ENCODE peak calls at places on chromosome 17, in ten cellular contexts. S, L, D, F, G, P, M, Y, A and H are unnamed samples.

GRCh38 chr17:249236-249993 is 68.0 kb upstream of the DOC2B start:
- DNase-seq in S (no peak), L (no peak), D (no peak), F (no peak), G (no peak), P (no peak), M (peak), Y (no peak), A (no peak), H (no peak)

GRCh38 chr17:1830288-1830687 is 483 bp downstream of the RPA1 start:
- DNase-seq in S (no peak), L (no peak), D (no peak), F (peak), G (peak), P (no peak), M (no peak), Y (no peak), A (peak), H (peak)

GRCh38 chr17:80430446-80431245 is 15.7 kb downstream of the ENDOV start:
- DNase-seq in S (no peak), L (no peak), D (no peak), F (no peak), G (no peak), P (no peak), M (no peak), Y (no peak), A (no peak), H (no peak)

GRCh38 chr17:81125573-81126081 is 39.7 kb upstream of the PVALEF start:
- DNase-seq in S (no peak), L (no peak), D (no peak), F (peak), G (peak), P (no peak), M (no peak), Y (no peak), A (no peak), H (no peak)

GRCh38 chr17:75680431-75680830 is 13.3 kb downstream of the SAP30BP start:
- DNase-seq in S (no peak), L (no peak), D (no peak), F (no peak), G (no peak), P (no peak), M (peak), Y (no peak), A (no peak), H (no peak)

GRCh38 chr17:39240631-39241030 is 14.9 kb upstream of the STAC2 start:
- DNase-seq in S (no peak), L (no peak), D (no peak), F (no peak), G (no peak), P (no peak), M (no peak), Y (no peak), A (no peak), H (no peak)

GRCh38 chr17:55264640-55265298 is at the start of gene HLF:
- DNase-seq in S (peak), L (no peak), D (peak), F (peak), G (peak), P (peak), M (peak), Y (peak), A (peak), H (peak)

GRCh38 chr17:14843086-14843795 is 421.9 kb downstream of the PMP22 start:
- DNase-seq in S (no peak), L (no peak), D (no peak), F (no peak), G (no peak), P (no peak), M (no peak), Y (no peak), A (peak), H (no peak)

GRCh38 chr17:31579265-31579664 is 187.8 kb downstream of the RAB11FIP4 start:
- DNase-seq in S (no peak), L (no peak), D (no peak), F (peak), G (no peak), P (no peak), M (no peak), Y (no peak), A (peak), H (no peak)

GRCh38 chr17:47968836-47969235 is 2.1 kb upstream of the CDK5RAP3 start:
- DNase-seq in S (no peak), L (no peak), D (no peak), F (no peak), G (no peak), P (no peak), M (no peak), Y (no peak), A (no peak), H (no peak)

GRCh38 chr17:64009571-64010402 is 10.6 kb downstream of the ICAM2 start:
- DNase-seq in S (no peak), L (no peak), D (no peak), F (peak), G (no peak), P (no peak), M (no peak), Y (no peak), A (peak), H (no peak)

GRCh38 chr17:77926967-77927366 is 31.5 kb upstream of the TNRC6C start:
- DNase-seq in S (no peak), L (no peak), D (no peak), F (no peak), G (no peak), P (no peak), M (no peak), Y (no peak), A (no peak), H (no peak)

GRCh38 chr17:27862848-27863247 is 30.3 kb downstream of the LYRM9 start:
- DNase-seq in S (no peak), L (no peak), D (no peak), F (no peak), G (no peak), P (no peak), M (no peak), Y (no peak), A (no peak), H (no peak)

GRCh38 chr17:79065105-79065670 is 9.4 kb upstream of the ENGASE start:
- DNase-seq in S (peak), L (no peak), D (no peak), F (peak), G (peak), P (no peak), M (peak), Y (peak), A (peak), H (peak)

GRCh38 chr17:74749262-74750038 is 1.0 kb downstream of the NHERF1 start:
- DNase-seq in S (no peak), L (no peak), D (no peak), F (peak), G (peak), P (no peak), M (peak), Y (no peak), A (peak), H (no peak)

GRCh38 chr17:5179003-5179402 is 12.7 kb downstream of the ZNF594 start:
- DNase-seq in S (no peak), L (no peak), D (no peak), F (no peak), G (no peak), P (no peak), M (no peak), Y (no peak), A (no peak), H (no peak)

GRCh38 chr17:8068736-8069586 is 18.6 kb downstream of the ALOX12B start:
- DNase-seq in S (no peak), L (no peak), D (no peak), F (no peak), G (no peak), P (no peak), M (peak), Y (no peak), A (no peak), H (no peak)

GRCh38 chr17:6343736-6344135 is 91.2 kb downstream of the AIPL1 start:
- DNase-seq in S (no peak), L (no peak), D (no peak), F (no peak), G (no peak), P (no peak), M (no peak), Y (no peak), A (no peak), H (no peak)

GRCh38 chr17:80263253-80264047 is 2.8 kb downstream of the RNF213 start:
- DNase-seq in S (peak), L (peak), D (no peak), F (peak), G (peak), P (no peak), M (peak), Y (peak), A (peak), H (peak)

GRCh38 chr17:63681530-63681929 is 18.4 kb downstream of the LIMD2 start:
- DNase-seq in S (no peak), L (no peak), D (no peak), F (no peak), G (no peak), P (no peak), M (no peak), Y (no peak), A (no peak), H (no peak)

GRCh38 chr17:12867726-12868125 is 78.4 kb downstream of the ARHGAP44 start:
- DNase-seq in S (no peak), L (no peak), D (no peak), F (no peak), G (no peak), P (no peak), M (no peak), Y (no peak), A (no peak), H (no peak)

GRCh38 chr17:42276359-42276608 is at the start of gene STAT5B:
- DNase-seq in S (no peak), L (no peak), D (peak), F (peak), G (peak), P (peak), M (peak), Y (peak), A (peak), H (peak)

GRCh38 chr17:8674344-8675305 is 44.1 kb upstream of the MYH10 start:
- DNase-seq in S (no peak), L (no peak), D (no peak), F (peak), G (no peak), P (no peak), M (peak), Y (no peak), A (peak), H (no peak)